ENCODE peak calls at places on chromosomes 2 and 18, in four cellular contexts. X is activated T-cell treated with anti-CD3 and anti-CD28 coated beads for 24 hours, L is HFF-Myc, G is NCI-H1092 treated with DMSO at 0.1 percent for 48 hours. R is an unnamed sample.

GRCh38 chr2:215940645-215941184 is 72.6 kb downstream of the MREG start:
- DNase-seq in X (no peak), G (no peak), L (no peak), R (no peak)

GRCh38 chr2:161228511-161229240 is 68.4 kb downstream of the TANK start:
- DNase-seq in G (no peak), L (no peak), X (no peak), R (no peak)

GRCh38 chr18:54774971-54775665 is 53.2 kb upstream of the RAB27B start:
- DNase-seq in X (no peak), L (no peak), G (no peak), R (no peak)

GRCh38 chr2:217330647-217331046 is 470.8 kb upstream of the TNP1 start:
- DNase-seq in G (no peak), X (no peak), L (no peak), R (no peak)

GRCh38 chr2:105974800-105975199 is 219.3 kb downstream of the UXS1 start:
- DNase-seq in L (no peak), X (no peak), G (no peak), R (no peak)

GRCh38 chr2:232892843-232893242 is 22.8 kb downstream of the SNORC start:
- DNase-seq in L (no peak), G (no peak), X (no peak), R (peak; percentile 35)

GRCh38 chr2:163044116-163044515 is 205.5 kb upstream of the KCNH7 start:
- DNase-seq in X (no peak), G (no peak), L (no peak), R (no peak)

GRCh38 chr2:219252900-219253752 is at the start of gene TUBA4B:
- DNase-seq in G (no peak), X (no peak), L (no peak), R (peak; percentile 88)

GRCh38 chr2:233094614-233095013 is 34.5 kb downstream of the INPP5D start:
- DNase-seq in X (no peak), L (no peak), G (no peak), R (no peak)

GRCh38 chr2:115939902-115940301 is 1497.5 kb downstream of the DPP10 start:
- DNase-seq in X (no peak), G (no peak), L (no peak), R (no peak)

GRCh38 chr2:9749546-9750223 is 93.6 kb upstream of the TAF1B start:
- DNase-seq in L (no peak), G (no peak), X (no peak), R (no peak)

GRCh38 chr2:135473567-135473966 is 57.5 kb downstream of the ZRANB3 start:
- DNase-seq in X (no peak), G (no peak), L (no peak), R (peak; percentile 51)

GRCh38 chr2:113112438-113112837 is 15.0 kb upstream of the IL1RN start:
- DNase-seq in X (no peak), L (no peak), G (no peak), R (no peak)

GRCh38 chr2:62894966-62895631 is 155.5 kb upstream of the OTX1 start:
- DNase-seq in X (no peak), G (no peak), L (no peak), R (no peak)

GRCh38 chr2:189511210-189511609 is 69.4 kb downstream of the SLC40A1 start:
- DNase-seq in X (no peak), L (no peak), G (no peak), R (no peak)

GRCh38 chr18:7417742-7418141 is 149.4 kb upstream of the PTPRM start:
- DNase-seq in G (no peak), X (no peak), L (no peak), R (no peak)